ENCODE peak calls at places on chromosomes 4 and X, in six cellular contexts. L, U, J, O, P and B are unnamed samples.

GRCh38 chrX:66110112-66110511 is 53.9 kb upstream of the HEPH start:
- DNase-seq in L (peak; percentile 8), U (peak; percentile 3), J (no peak), O (peak; percentile 9), P (peak; percentile 1), B (no peak)

GRCh38 chr4:13985824-13986223 is 358.3 kb upstream of the BOD1L1 start:
- DNase-seq in L (peak; percentile 32), U (no peak), J (no peak), O (no peak), P (no peak), B (no peak)

GRCh38 chrX:20547649-20548051 is 280.9 kb upstream of the RPS6KA3 start:
- DNase-seq in L (peak; percentile 68), U (no peak), J (no peak), O (no peak), P (no peak), B (no peak)

GRCh38 chr4:67131224-67131623 is 414.1 kb downstream of the CENPC start:
- DNase-seq in L (no peak), U (no peak), J (no peak), O (no peak), P (no peak), B (no peak)

GRCh38 chr4:65007841-65008439 is 598.7 kb upstream of the TECRL start:
- DNase-seq in L (no peak), U (peak; percentile 13), J (no peak), O (peak; percentile 73), P (peak; percentile 50), B (no peak)

GRCh38 chr4:79163981-79164490 is 161.8 kb downstream of the NAA11 start:
- DNase-seq in L (no peak), U (no peak), J (no peak), O (no peak), P (no peak), B (no peak)

GRCh38 chrX:38304010-38304409 is 23.3 kb downstream of the RPGR start:
- DNase-seq in L (peak; percentile 7), U (no peak), J (no peak), O (peak; percentile 14), P (peak; percentile 60), B (no peak)

GRCh38 chrX:10110984-10111363 is 45.8 kb upstream of the CLCN4 start:
- DNase-seq in L (no peak), U (no peak), J (no peak), O (no peak), P (peak; percentile 1), B (no peak)

GRCh38 chr4:136741468-136741867 is 790.8 kb downstream of the PCDH18 start:
- DNase-seq in L (peak; percentile 81), U (no peak), J (no peak), O (no peak), P (peak; percentile 50), B (no peak)

GRCh38 chr4:87038837-87039715 is 104.3 kb downstream of the AFF1 start:
- DNase-seq in L (peak; percentile 91), U (no peak), J (peak; percentile 70), O (peak; percentile 95), P (peak; percentile 88), B (peak; percentile 65)

GRCh38 chr4:91064157-91064853 is 937.1 kb downstream of the CCSER1 start:
- DNase-seq in L (no peak), U (peak; percentile 52), J (no peak), O (peak; percentile 80), P (peak; percentile 61), B (no peak)

GRCh38 chrX:27660878-27661277 is 70.7 kb downstream of the DCAF8L2 start:
- DNase-seq in L (no peak), U (no peak), J (no peak), O (no peak), P (no peak), B (no peak)

GRCh38 chrX:84248226-84248625 is 60.2 kb upstream of the RPS6KA6 start:
- DNase-seq in L (peak; percentile 79), U (no peak), J (no peak), O (no peak), P (no peak), B (no peak)

GRCh38 chr4:175953960-175954521 is 111.6 kb upstream of the WDR17 start:
- DNase-seq in L (no peak), U (no peak), J (no peak), O (peak; percentile 4), P (no peak), B (no peak)

GRCh38 chr4:177016541-177017141 is 223.9 kb upstream of the VEGFC start:
- DNase-seq in L (peak; percentile 52), U (no peak), J (no peak), O (no peak), P (no peak), B (no peak)

GRCh38 chr4:184907810-184908209 is 82.0 kb upstream of the ACSL1 start:
- DNase-seq in L (no peak), U (no peak), J (no peak), O (no peak), P (no peak), B (no peak)

GRCh38 chrX:37686979-37687378 is 1.4 kb downstream of the XK start:
- DNase-seq in L (no peak), U (no peak), J (no peak), O (no peak), P (no peak), B (no peak)

GRCh38 chr4:25330905-25331816 is 18.6 kb downstream of the ZCCHC4 start:
- DNase-seq in L (no peak), U (no peak), J (no peak), O (no peak), P (no peak), B (no peak)

GRCh38 chrX:122422547-122422946 is 761.5 kb upstream of the GRIA3 start:
- DNase-seq in L (no peak), U (no peak), J (no peak), O (peak; percentile 20), P (no peak), B (no peak)

GRCh38 chr4:17236686-17237085 is 275.2 kb downstream of the QDPR start:
- DNase-seq in L (peak; percentile 87), U (no peak), J (no peak), O (no peak), P (no peak), B (no peak)

GRCh38 chr4:41150401-41150800 is 63.9 kb downstream of the APBB2 start:
- DNase-seq in L (no peak), U (no peak), J (no peak), O (no peak), P (no peak), B (no peak)

GRCh38 chr4:114078636-114079035 is 99.2 kb upstream of the ARSJ start:
- DNase-seq in L (peak; percentile 9), U (no peak), J (no peak), O (no peak), P (no peak), B (no peak)

GRCh38 chrX:10166731-10167149 is 10.0 kb downstream of the CLCN4 start:
- DNase-seq in L (no peak), U (no peak), J (no peak), O (no peak), P (no peak), B (peak; percentile 25)

GRCh38 chr4:165905405-165906027 is 32.5 kb downstream of the TLL1 start:
- DNase-seq in L (no peak), U (no peak), J (no peak), O (no peak), P (peak; percentile 63), B (no peak)

DNA sequence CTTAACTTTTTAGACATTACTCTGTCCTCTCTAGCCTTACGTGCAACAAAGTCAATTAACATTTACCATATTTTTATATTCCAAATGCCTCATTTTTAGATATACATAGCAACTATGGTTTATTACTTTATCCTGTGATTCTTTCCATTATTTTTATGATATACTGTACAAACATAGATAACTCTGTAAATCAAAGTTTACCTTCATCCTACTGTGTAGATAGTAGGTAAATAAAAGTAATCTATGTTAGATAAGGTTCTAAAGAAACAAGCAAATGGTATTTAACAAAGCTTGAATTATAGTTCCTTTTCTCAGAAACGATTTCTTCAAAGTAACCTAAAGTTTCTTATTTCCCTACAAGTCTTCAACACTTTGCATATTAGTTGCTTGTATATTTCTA is 350.0 kb downstream of the GALNTL6 start:
- DNase-seq in L (no peak), U (no peak), J (no peak), O (no peak), P (no peak), B (no peak)
- H3K27ac ChIP-seq in L (no peak overlapping the region), U (no peak overlapping the region), J (no peak overlapping the region), O (no peak overlapping the region), P (no peak overlapping the region), B (no peak overlapping the region)

DNA sequence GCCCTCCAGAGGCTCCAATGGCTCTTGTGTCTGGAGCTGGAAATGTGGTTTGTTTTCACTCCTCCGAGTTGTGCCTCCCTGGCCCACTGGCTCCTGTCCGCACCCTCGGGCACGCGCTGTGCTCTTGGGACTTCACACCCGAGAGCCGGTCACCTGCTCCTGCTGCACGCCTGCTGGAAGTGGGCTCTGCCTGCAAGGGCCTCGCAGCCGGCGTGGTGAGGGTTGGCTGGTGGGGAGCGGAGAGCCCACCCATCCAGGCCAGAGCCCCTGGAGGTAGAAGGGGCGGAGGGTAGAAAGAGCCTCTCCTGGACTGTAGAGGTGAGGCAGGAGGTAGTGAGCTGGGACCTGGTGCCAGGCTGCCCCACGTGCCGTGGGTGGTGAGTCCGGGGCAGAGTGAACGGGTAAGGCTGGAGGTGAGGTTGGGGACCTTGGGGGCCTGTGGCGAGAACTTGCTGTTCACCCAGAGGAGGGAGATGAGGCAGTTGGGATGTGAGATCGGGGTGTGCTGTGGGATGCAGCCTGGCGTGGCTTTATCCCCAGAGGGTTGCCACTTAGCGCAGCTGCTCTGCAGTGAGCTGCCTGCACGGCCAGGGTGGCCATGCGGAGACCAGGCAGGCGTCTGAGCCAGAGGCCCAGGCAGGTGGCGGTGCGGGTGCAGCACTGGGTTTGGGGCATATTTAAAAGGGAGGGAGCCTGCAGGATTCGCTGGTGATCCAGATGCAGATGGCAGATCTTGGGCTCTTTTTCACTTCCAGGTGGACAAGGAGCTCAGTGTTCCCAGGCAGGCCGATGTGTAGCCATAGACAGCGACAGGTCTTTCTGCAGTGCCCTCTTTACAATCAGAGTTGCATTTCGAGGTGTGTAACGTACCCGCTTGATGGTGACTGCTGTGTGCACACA is 48.8 kb downstream of the PCGF3 start:
- DNase-seq in L (no peak), U (no peak), J (no peak), O (no peak), P (no peak), B (no peak)
- H3K4me3 ChIP-seq in L (no peak overlapping the region), U (no peak overlapping the region), J (no peak overlapping the region), O (no peak overlapping the region), P (no peak overlapping the region), B (no peak overlapping the region)

GRCh38 chrX:79592259-79592658 is 225.1 kb upstream of the ITM2A start:
- DNase-seq in L (no peak), U (no peak), J (no peak), O (no peak), P (no peak), B (no peak)
- TF ChIP-seq CTCF in L (peak; percentile 3), U (no peak), J (no peak), O (peak; percentile 40), P (no peak), B (no peak)

GRCh38 chrX:132022863-132023116 is 312 bp upstream of the STK26 start:
- DNase-seq in L (no peak), U (no peak), J (no peak), O (no peak), P (no peak), B (peak; percentile 11)

GRCh38 chrX:132023896-132024386 is 839 bp downstream of the STK26 start:
- DNase-seq in L (no peak), U (no peak), J (no peak), O (peak; percentile 49), P (peak; percentile 1), B (peak; percentile 10)

GRCh38 chrX:132023117-132023895 is at the start of gene STK26:
- DNase-seq in L (no peak), U (peak; percentile 43), J (peak; percentile 56), O (peak; percentile 88), P (peak; percentile 50), B (peak; percentile 61)

GRCh38 chrX:132025085-132025484 is 2.0 kb downstream of the STK26 start:
- DNase-seq in L (no peak), U (no peak), J (no peak), O (peak; percentile 41), P (no peak), B (no peak)

GRCh38 chrX:132022115-132022862 is 813 bp upstream of the STK26 start:
- DNase-seq in L (no peak), U (no peak), J (no peak), O (no peak), P (peak; percentile 29), B (no peak)
- H3K27ac ChIP-seq in L (no peak overlapping the region), U (peak overlapping the region; percentile 90), J (no peak overlapping the region), O (no peak overlapping the region), P (no peak overlapping the region), B (no peak overlapping the region)